ENCODE peak calls at places on chromosomes 6 and 20, in nine cellular contexts. V is activated CD4-positive, alpha-beta T cell treated with anti-CD3 and anti-CD28 coated beads, Interleukin-2, amount 50 U/mL, for 1 hour; E is pulmonary artery endothelial cell; U is MG63; K is NCI-H187 treated with DMSO at 0.1 percent for 48 hours; X is anterior cingulate cortex; Y is NCI-H1105; A is memory B cell; P is dorsolateral prefrontal cortex. G is an unnamed sample.

GRCh38 chr6:118500130-118501015 is 47.7 kb upstream of the PLN start:
- DNase-seq in V (no peak), E (no peak), U (no peak), K (no peak), X (no peak), Y (no peak), A (no peak), P (no peak), G (no peak)

GRCh38 chr6:117072781-117073180 is 192.6 kb upstream of the VGLL2 start:
- DNase-seq in V (no peak), E (no peak), U (no peak), K (no peak), X (no peak), Y (no peak), A (no peak), P (no peak), G (no peak)

GRCh38 chr20:23868321-23868720 is 11.2 kb downstream of the CST5 start:
- DNase-seq in V (no peak), E (no peak), U (no peak), K (no peak), X (no peak), Y (no peak), A (no peak), P (no peak), G (no peak)

GRCh38 chr6:1244941-1245340 is 67.0 kb upstream of the FOXQ1 start:
- DNase-seq in V (no peak), E (no peak), U (no peak), K (no peak), X (no peak), Y (peak; percentile 14), A (no peak), P (no peak), G (no peak)

GRCh38 chr6:36244641-36245280 is 25.1 kb upstream of the PNPLA1 start:
- DNase-seq in V (no peak), E (peak; percentile 41), U (peak; percentile 11), K (no peak), X (no peak), Y (no peak), A (no peak), P (no peak), G (no peak)

GRCh38 chr20:295804-296203 is 1.6 kb upstream of the ZCCHC3 start:
- DNase-seq in V (no peak), E (no peak), U (no peak), K (no peak), X (no peak), Y (no peak), A (no peak), P (no peak), G (no peak)

GRCh38 chr6:25558155-25558817 is 93.7 kb upstream of the SCGN start:
- DNase-seq in V (no peak), E (no peak), U (no peak), K (no peak), X (no peak), Y (no peak), A (no peak), P (no peak), G (no peak)

GRCh38 chr6:701215-701614 is 8.3 kb upstream of the EXOC2 start:
- DNase-seq in V (no peak), E (no peak), U (no peak), K (no peak), X (no peak), Y (no peak), A (no peak), P (no peak), G (no peak)

GRCh38 chr6:78607188-78607587 is 260.2 kb upstream of the IRAK1BP1 start:
- DNase-seq in V (no peak), E (no peak), U (no peak), K (no peak), X (no peak), Y (no peak), A (no peak), P (no peak), G (no peak)

GRCh38 chr6:142444800-142445405 is 143.1 kb downstream of the ADGRG6 start:
- DNase-seq in V (no peak), E (no peak), U (no peak), K (no peak), X (no peak), Y (no peak), A (no peak), P (no peak), G (no peak)

GRCh38 chr20:10282930-10283556 is 64.4 kb downstream of the SNAP25 start:
- DNase-seq in V (no peak), E (no peak), U (no peak), K (no peak), X (no peak), Y (no peak), A (no peak), P (no peak), G (no peak)

GRCh38 chr6:132052096-132052495 is 100.9 kb upstream of the CCN2 start:
- DNase-seq in V (no peak), E (no peak), U (no peak), K (no peak), X (no peak), Y (no peak), A (no peak), P (no peak), G (no peak)

GRCh38 chr6:163209005-163209404 is 205.5 kb upstream of the QKI start:
- DNase-seq in V (no peak), E (no peak), U (no peak), K (no peak), X (no peak), Y (no peak), A (no peak), P (no peak), G (no peak)

GRCh38 chr6:85537055-85537494 is 56.6 kb downstream of the SNX14 start:
- DNase-seq in V (no peak), E (no peak), U (no peak), K (no peak), X (no peak), Y (no peak), A (peak; percentile 1), P (no peak), G (no peak)

GRCh38 chr20:4592316-4593148 is 129.2 kb upstream of the PRND start:
- DNase-seq in V (peak; percentile 43), E (no peak), U (peak; percentile 17), K (no peak), X (no peak), Y (peak; percentile 25), A (peak; percentile 44), P (peak; percentile 56), G (no peak)

GRCh38 chr6:151807513-151808330 is at the start of gene ESR1:
- DNase-seq in V (no peak), E (no peak), U (peak; percentile 31), K (no peak), X (no peak), Y (peak; percentile 39), A (peak; percentile 21), P (no peak), G (no peak)

GRCh38 chr6:104537185-104537584 is 322.5 kb downstream of the HACE1 start:
- DNase-seq in V (no peak), E (no peak), U (no peak), K (no peak), X (no peak), Y (no peak), A (no peak), P (no peak), G (peak; percentile 1)

GRCh38 chr6:113953346-113953745 is 17.6 kb downstream of the HDAC2 start:
- DNase-seq in V (no peak), E (no peak), U (no peak), K (no peak), X (no peak), Y (no peak), A (no peak), P (no peak), G (no peak)

GRCh38 chr6:57432919-57433684 is 115.7 kb downstream of the PRIM2 start:
- DNase-seq in V (no peak), E (no peak), U (no peak), K (no peak), X (no peak), Y (no peak), A (no peak), P (no peak), G (no peak)

GRCh38 chr6:133983099-133983939 is 30.3 kb downstream of the TBPL1 start:
- DNase-seq in V (peak; percentile 45), E (no peak), U (no peak), K (peak; percentile 37), X (no peak), Y (no peak), A (no peak), P (no peak), G (no peak)

GRCh38 chr6:145206247-145206907 is 528.9 kb downstream of the EPM2A start:
- DNase-seq in V (no peak), E (no peak), U (peak; percentile 11), K (no peak), X (no peak), Y (no peak), A (no peak), P (no peak), G (no peak)

GRCh38 chr6:115753446-115753845 is 307.2 kb downstream of the FRK start:
- DNase-seq in V (no peak), E (no peak), U (peak; percentile 48), K (no peak), X (no peak), Y (no peak), A (no peak), P (no peak), G (no peak)

GRCh38 chr20:20731945-20732296 is 19.5 kb upstream of the RALGAPA2 start:
- DNase-seq in V (no peak), E (peak; percentile 79), U (no peak), K (no peak), X (no peak), Y (no peak), A (no peak), P (no peak), G (no peak)

GRCh38 chr20:56163806-56164205 is 84.7 kb upstream of the MC3R start:
- DNase-seq in V (no peak), E (no peak), U (peak; percentile 3), K (no peak), X (no peak), Y (no peak), A (no peak), P (no peak), G (no peak)

GRCh38 chr20:35991142-35991771 is 22.9 kb downstream of the CNBD2 start:
- DNase-seq in V (peak; percentile 12), E (no peak), U (peak; percentile 29), K (no peak), X (no peak), Y (no peak), A (no peak), P (peak; percentile 37), G (no peak)

GRCh38 chr6:138805431-138805830 is 9.5 kb downstream of the ECT2L start:
- DNase-seq in V (no peak), E (no peak), U (peak; percentile 61), K (no peak), X (no peak), Y (no peak), A (no peak), P (no peak), G (no peak)

GRCh38 chr20:17615645-17616479 is 46.0 kb downstream of the DSTN start:
- DNase-seq in V (no peak), E (no peak), U (no peak), K (no peak), X (no peak), Y (no peak), A (no peak), P (peak; percentile 33), G (no peak)

G was measured in keratinocyte.